ENCODE peak calls at places on chromosome 16, in four cellular contexts. H, R, C and P are unnamed samples.
A peak's percentile ranks its signal among the peaks of the same experiment; 100 is the strongest.

GRCh38 chr16:81310045-81310644 is 4.6 kb upstream of the GAN start:
- DNase-seq in H (no peak), C (no peak), R (no peak), P (no peak)

GRCh38 chr16:72989203-72989991 is 58.5 kb downstream of the ZFHX3 start:
- DNase-seq in R (peak; percentile 96), H (no peak), C (no peak), P (no peak)

GRCh38 chr16:81997738-81998137 is 13.5 kb downstream of the SDR42E1 start:
- DNase-seq in R (peak; percentile 87), H (no peak), C (no peak), P (no peak)

GRCh38 chr16:53745753-53746258 is 41.9 kb downstream of the FTO start:
- DNase-seq in C (no peak), H (no peak), R (peak; percentile 71), P (peak; percentile 18)

GRCh38 chr16:14454391-14454790 is 175.7 kb downstream of the PARN start:
- DNase-seq in R (peak; percentile 71), C (no peak), H (no peak), P (no peak)

GRCh38 chr16:80691111-80691761 is 113.2 kb downstream of the CDYL2 start:
- DNase-seq in H (no peak), R (peak; percentile 44), C (no peak), P (no peak)

GRCh38 chr16:23092801-23093117 is 56.5 kb downstream of the USP31 start:
- DNase-seq in H (no peak), C (no peak), R (no peak), P (no peak)

GRCh38 chr16:87297918-87298631 is 19.1 kb downstream of the C16orf95 start:
- DNase-seq in R (no peak), H (no peak), C (no peak), P (peak; percentile 93)

GRCh38 chr16:27405546-27406451 is 3.8 kb downstream of the IL21R start:
- DNase-seq in R (peak; percentile 38), C (no peak), H (no peak), P (peak; percentile 61)

GRCh38 chr16:16030449-16030848 is 81.0 kb downstream of the ABCC1 start:
- DNase-seq in R (no peak), C (peak; percentile 54), H (no peak), P (no peak)

GRCh38 chr16:80824623-80825364 is 20.4 kb upstream of the CDYL2 start:
- DNase-seq in R (peak; percentile 53), H (peak; percentile 32), C (no peak), P (peak; percentile 34)

GRCh38 chr16:28984619-28985135 is at the start of gene LAT:
- DNase-seq in C (no peak), H (peak; percentile 80), R (no peak), P (peak; percentile 44)

GRCh38 chr16:4938683-4939030 is 1.7 kb upstream of the PPL start:
- DNase-seq in R (no peak), H (no peak), C (no peak), P (no peak)

GRCh38 chr16:53509906-53510703 is 7.1 kb upstream of the AKTIP start:
- DNase-seq in R (peak; percentile 48), H (peak; percentile 60), C (peak; percentile 68), P (peak; percentile 83)

GRCh38 chr16:4103741-4104140 is 12.5 kb downstream of the ADCY9 start:
- DNase-seq in H (no peak), R (peak; percentile 44), C (no peak), P (no peak)

GRCh38 chr16:67843343-67843765 is 1.2 kb downstream of the THAP11 start:
- DNase-seq in H (no peak), C (no peak), R (no peak), P (no peak)

GRCh38 chr16:80518436-80518835 is 22.4 kb upstream of the DYNLRB2 start:
- DNase-seq in R (peak; percentile 3), H (peak; percentile 33), C (no peak), P (no peak)

GRCh38 chr16:48531011-48531962 is 78.7 kb downstream of the N4BP1 start:
- DNase-seq in H (no peak), R (no peak), C (no peak), P (peak; percentile 21)

GRCh38 chr16:67055712-67056487 is 27.0 kb downstream of the CBFB start:
- DNase-seq in H (no peak), C (no peak), R (peak; percentile 98), P (no peak)

GRCh38 chr16:73448970-73449369 is 401.0 kb upstream of the ZFHX3 start:
- DNase-seq in R (no peak), H (no peak), C (no peak), P (no peak)

GRCh38 chr16:81276323-81276722 is 37.8 kb downstream of the BCO1 start:
- DNase-seq in H (no peak), R (no peak), C (no peak), P (no peak)

GRCh38 chr16:84975066-84975465 is 36.3 kb downstream of the ZDHHC7 start:
- DNase-seq in C (no peak), R (no peak), H (no peak), P (peak; percentile 68)

GRCh38 chr16:31118223-31119155 is 1.0 kb downstream of the KAT8 start:
- DNase-seq in C (no peak), H (no peak), R (peak; percentile 69), P (peak; percentile 21)

GRCh38 chr16:66135376-66135775 is 231.1 kb upstream of the CDH5 start:
- DNase-seq in C (no peak), R (peak; percentile 75), H (no peak), P (no peak)

DNA sequence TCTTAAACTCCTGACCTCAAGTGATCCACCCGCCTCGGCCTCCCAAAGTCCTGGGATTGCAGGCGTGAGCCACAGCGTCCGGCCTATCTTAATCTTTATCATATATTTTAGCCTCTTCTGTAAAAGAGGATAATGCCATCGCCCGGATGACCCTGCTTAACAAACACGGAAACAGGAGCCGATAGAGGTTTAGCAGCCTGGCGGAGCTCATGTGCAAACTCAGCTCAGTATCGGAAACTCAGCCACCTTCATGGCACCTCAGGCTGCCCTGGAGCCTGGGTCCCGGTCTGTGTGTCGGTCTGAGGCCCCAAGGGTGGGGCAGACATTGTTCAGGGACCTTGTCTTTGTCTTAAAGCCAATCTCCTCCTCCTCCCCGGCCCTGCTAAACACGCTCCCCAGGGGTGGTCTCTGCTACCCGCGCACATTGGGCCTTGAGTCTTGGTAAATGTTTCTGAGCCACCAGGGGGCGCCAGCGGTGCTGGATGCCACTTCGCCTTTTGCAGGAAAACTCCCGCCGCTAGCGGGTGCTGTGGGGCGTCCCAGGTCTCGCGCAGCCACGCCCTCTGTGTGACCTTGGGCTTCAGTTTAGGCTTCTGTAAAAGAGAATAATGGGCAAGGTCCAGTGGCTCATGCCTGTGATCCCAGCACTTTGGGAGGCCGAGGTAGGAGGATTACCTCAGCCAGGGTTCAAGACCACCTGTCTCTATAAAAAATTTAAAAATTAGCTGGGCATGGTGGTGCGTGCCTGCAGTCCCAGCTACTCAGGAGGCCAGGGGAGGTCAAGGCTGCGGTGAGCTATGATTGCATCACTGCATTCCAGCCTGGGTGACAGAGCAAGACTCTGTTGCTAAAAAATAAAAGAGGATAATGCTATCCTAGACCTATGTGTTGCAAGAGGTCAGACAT is 2.7 kb downstream of the CETP start:
- DNase-seq in H (peak; percentile 92), R (peak; percentile 77), C (peak; percentile 85), P (peak; percentile 95)
- H3K27me3 ChIP-seq in H (no peaks in the 10 kb centered on the region), R (no peaks in the 10 kb centered on the region), C (no peaks in the 10 kb centered on the region), P (no peaks in the 10 kb centered on the region)

GRCh38 chr16:78567713-78568112 is 468.3 kb downstream of the WWOX start:
- DNase-seq in H (no peak), R (no peak), C (no peak), P (no peak)
- H3K27me3 ChIP-seq in H (no peaks in the 10 kb centered on the region), R (no peaks in the 10 kb centered on the region), C (no peaks in the 10 kb centered on the region), P (no peaks in the 10 kb centered on the region)

GRCh38 chr16:21257284-21257683 is 20.8 kb downstream of the CRYM start:
- DNase-seq in H (no peak), R (no peak), C (no peak), P (no peak)
- H3K27me3 ChIP-seq in H (no peaks in the 10 kb centered on the region), R (peaks cover 10% of the 10 kb centered on the region), C (no peaks in the 10 kb centered on the region), P (no peaks in the 10 kb centered on the region)

DNA sequence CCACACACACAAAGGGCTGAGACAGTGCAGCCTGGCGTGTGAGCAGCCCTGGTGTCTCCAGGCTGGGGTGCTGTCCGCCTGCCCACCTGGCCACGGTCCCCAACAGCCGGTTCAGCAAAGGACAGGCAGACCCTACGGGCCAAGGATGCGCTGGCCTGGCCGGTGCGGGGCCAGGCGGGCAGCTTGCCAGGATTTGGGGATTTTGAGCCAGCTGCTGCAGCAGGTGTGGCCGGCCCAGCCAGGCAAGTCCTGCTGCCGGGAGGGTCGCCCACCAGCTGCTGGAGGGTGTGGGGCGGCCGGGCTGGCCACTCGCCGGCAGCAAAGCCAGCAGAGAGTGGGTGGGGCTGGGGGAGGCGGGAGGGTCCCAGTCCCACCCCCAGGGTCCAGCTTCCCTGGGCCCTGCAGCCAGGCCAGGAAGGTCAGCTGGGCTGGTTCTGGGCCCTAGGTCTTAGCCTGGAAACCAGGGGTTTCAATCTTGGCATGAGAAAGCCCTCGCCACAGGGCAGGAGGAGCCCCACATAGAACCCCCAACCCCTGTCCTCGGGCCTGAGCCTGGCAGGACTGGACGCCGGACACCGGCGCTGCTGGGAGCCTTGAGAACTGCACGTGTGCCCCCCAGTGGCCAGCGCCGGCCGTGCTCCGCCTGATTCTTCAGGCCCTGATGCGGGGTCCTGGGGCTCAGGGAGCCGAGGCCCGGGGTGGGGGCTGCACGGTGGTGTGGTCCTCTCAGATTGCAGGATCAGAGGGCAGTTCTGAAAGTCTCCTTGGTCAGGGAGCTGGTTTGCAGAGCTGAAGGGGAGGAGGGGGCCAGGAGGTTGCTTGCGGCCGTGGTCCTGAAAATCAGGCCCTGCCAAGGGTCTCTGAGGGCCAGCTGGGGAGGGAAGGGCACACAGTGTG is 17.6 kb upstream of the SSTR5 start:
- DNase-seq in R (peak; percentile 23), C (no peak), H (peak; percentile 10), P (peak; percentile 98)
- H3K27me3 ChIP-seq in R (no peaks in the 10 kb centered on the region), C (peaks cover 3% of the 10 kb centered on the region), H (no peaks in the 10 kb centered on the region), P (no peaks in the 10 kb centered on the region)